ENCODE peak calls at places on chromosomes 4 and X, in five cellular contexts. Z is suprapubic skin, K is PC-3, I is SK-N-MC, X is heart right ventricle. Q is an unnamed sample.

GRCh38 chr4:172892300-172892699 is 276.3 kb upstream of the GALNT7 start:
- DNase-seq in K (peak; percentile 52), X (no peak), Z (no peak), I (no peak), Q (no peak)

GRCh38 chrX:5998901-5999300 is 229.8 kb downstream of the NLGN4X start:
- DNase-seq in Z (no peak), K (no peak), X (no peak), I (no peak), Q (no peak)

GRCh38 chrX:68824152-68824433 is 4.7 kb upstream of the EFNB1 start:
- DNase-seq in I (no peak), K (no peak), Z (no peak), X (no peak), Q (no peak)

GRCh38 chr4:156673483-156673882 is 298.1 kb downstream of the PDGFC start:
- DNase-seq in I (no peak), K (peak; percentile 45), Z (no peak), X (no peak), Q (no peak)

GRCh38 chrX:107716045-107716684 is 59.4 kb downstream of the TSC22D3 start:
- DNase-seq in Z (no peak), I (no peak), X (peak; percentile 24), K (peak; percentile 28), Q (peak; percentile 33)

GRCh38 chrX:42755820-42756219 is 22.1 kb downstream of the PPP1R2C start:
- DNase-seq in X (peak; percentile 27), Z (no peak), I (peak; percentile 14), K (peak; percentile 51), Q (no peak)

GRCh38 chrX:79413009-79413408 is 45.9 kb upstream of the ITM2A start:
- DNase-seq in Z (no peak), X (no peak), K (peak; percentile 39), I (peak; percentile 70), Q (no peak)

GRCh38 chr4:90246841-90247240 is 119.6 kb downstream of the CCSER1 start:
- DNase-seq in X (no peak), K (peak; percentile 12), Z (no peak), I (no peak), Q (no peak)

GRCh38 chr4:48184891-48185290 is 50.8 kb upstream of the TXK start:
- DNase-seq in X (no peak), I (no peak), K (no peak), Z (no peak), Q (no peak)

GRCh38 chrX:85109235-85109634 is 105.6 kb downstream of the APOOL start:
- DNase-seq in K (peak; percentile 31), X (no peak), I (no peak), Z (no peak), Q (no peak)

GRCh38 chr4:173370130-173370476 is 651 bp upstream of the SAP30 start:
- DNase-seq in Z (peak; percentile 84), K (no peak), I (no peak), X (peak; percentile 66), Q (peak; percentile 59)

GRCh38 chrX:68694429-68695205 is 47.2 kb downstream of the STARD8 start:
- DNase-seq in K (no peak), Z (no peak), X (no peak), I (no peak), Q (no peak)

GRCh38 chr4:89681219-89681618 is 155.7 kb downstream of the SNCA start:
- DNase-seq in I (no peak), X (no peak), Z (no peak), K (no peak), Q (no peak)

GRCh38 chr4:128468485-128468989 is 180.9 kb upstream of the PGRMC2 start:
- DNase-seq in X (no peak), K (peak; percentile 83), I (no peak), Z (no peak), Q (no peak)

GRCh38 chrX:149540133-149540620 is 635 bp upstream of the EOLA1 start:
- DNase-seq in Z (peak; percentile 95), X (peak; percentile 91), I (peak; percentile 10), K (peak; percentile 77), Q (peak; percentile 85)

GRCh38 chrX:6149231-6149870 is 79.3 kb downstream of the NLGN4X start:
- DNase-seq in X (no peak), K (no peak), Z (no peak), I (no peak), Q (no peak)

DNA sequence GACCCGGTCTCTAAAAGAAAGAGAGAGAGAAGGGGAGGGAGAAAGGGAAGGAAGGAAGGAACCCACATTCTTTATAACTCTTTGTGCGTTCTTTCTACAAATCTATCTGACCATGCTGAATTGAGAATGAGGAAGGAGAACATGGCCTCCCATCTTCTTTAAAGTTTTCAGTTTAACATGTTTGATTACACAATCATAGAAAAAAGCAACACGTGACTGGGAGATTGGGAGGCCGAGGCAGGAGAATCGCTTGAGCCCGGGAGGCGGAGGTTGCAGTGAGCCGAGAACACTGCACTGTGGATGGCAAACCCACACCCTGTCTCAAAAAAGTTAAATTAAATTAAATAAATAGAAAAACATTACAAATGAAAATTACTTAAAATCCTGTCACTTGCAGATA is 254.5 kb downstream of the RAPGEF2 start:
- DNase-seq in I (no peak), K (no peak), Z (no peak), X (no peak), Q (no peak)
- H3K27ac ChIP-seq in I (no peak overlapping the region), K (no peak overlapping the region), Z (no peak overlapping the region), X (no peak overlapping the region), Q (no peak overlapping the region)

GRCh38 chr4:183441276-183441675 is 3.2 kb upstream of the CDKN2AIP start:
- DNase-seq in I (no peak), K (peak; percentile 58), Z (no peak), X (no peak), Q (no peak)
- H3K27ac ChIP-seq in I (no peak overlapping the region), K (peak overlapping the region; percentile 64), Z (no peak overlapping the region), X (no peak overlapping the region), Q (no peak overlapping the region)

GRCh38 chr4:184636897-184637296 is 12.3 kb downstream of the CASP3 start:
- DNase-seq in K (no peak), Z (no peak), I (no peak), X (no peak), Q (no peak)

GRCh38 chr4:184643726-184644125 is 5.5 kb downstream of the CASP3 start:
- DNase-seq in K (no peak), Z (no peak), I (no peak), X (no peak), Q (no peak)

GRCh38 chr4:184636144-184636543 is 13.1 kb downstream of the CASP3 start:
- DNase-seq in I (no peak), K (no peak), X (no peak), Z (no peak), Q (no peak)

GRCh38 chr4:184644553-184645307 is 4.5 kb downstream of the CASP3 start:
- DNase-seq in K (no peak), I (peak; percentile 52), X (no peak), Z (no peak), Q (no peak)

GRCh38 chr4:184641022-184641421 is 8.2 kb downstream of the CASP3 start:
- DNase-seq in X (no peak), K (no peak), Z (no peak), I (no peak), Q (no peak)
- H3K27ac ChIP-seq in X (no peak overlapping the region), K (no peak overlapping the region), Z (no peak overlapping the region), I (no peak overlapping the region), Q (no peak overlapping the region)

GRCh38 chr4:40626183-40626990 is 3.3 kb downstream of the RBM47 start:
- DNase-seq in Z (no peak), I (no peak), X (no peak), K (peak; percentile 51), Q (no peak)

GRCh38 chr4:40629401-40630334 is at the start of gene RBM47:
- DNase-seq in Z (peak; percentile 89), X (peak; percentile 67), K (peak; percentile 86), I (no peak), Q (no peak)

GRCh38 chr4:40628888-40629287 is 776 bp downstream of the RBM47 start:
- DNase-seq in K (peak; percentile 30), Z (no peak), X (no peak), I (no peak), Q (no peak)

GRCh38 chr4:40627540-40627939 is 2.1 kb downstream of the RBM47 start:
- DNase-seq in K (no peak), I (no peak), Z (no peak), X (no peak), Q (no peak)

GRCh38 chr4:40630335-40631021 is 814 bp upstream of the RBM47 start:
- DNase-seq in I (no peak), Z (peak; percentile 82), X (peak; percentile 17), K (peak; percentile 69), Q (no peak)
- H3K27ac ChIP-seq in I (peak overlapping the region; percentile 88), Z (peak overlapping the region; percentile 95), X (peak overlapping the region; percentile 60), K (peak overlapping the region; percentile 100), Q (peak overlapping the region; percentile 67)

Q was measured in substantia nigra.